ENCODE peak calls at places on chromosome 6, in ten cellular contexts. One of them, this sample, is unnamed.

GRCh38 chr6:70527071-70527737 is 39.5 kb upstream of the SDHAF4 start:
- DNase-seq in fibroblast of lung: peak; percentile 90
- DNase-seq in NCI-H748 treated with DMSO at 0.1 percent for 48 hours: no peak
- DNase-seq in GM19239: no peak
- DNase-seq in A172: no peak
- DNase-seq in EL: peak; percentile 17
- DNase-seq in RWPE1: no peak
- DNase-seq in AG04449: no peak
- DNase-seq in activated T-helper 9 cell treated with anti-CD3 and anti-CD28 coated beads, Interleukin-2, amount 50 U/mL, for 16 hours: no peak
- DNase-seq in fibroblast of mammary gland: peak; percentile 75
- DNase-seq in this sample: no peak

GRCh38 chr6:121726596-121726995 is 291.1 kb downstream of the GJA1 start:
- DNase-seq in fibroblast of lung: no peak
- DNase-seq in NCI-H748 treated with DMSO at 0.1 percent for 48 hours: no peak
- DNase-seq in GM19239: no peak
- DNase-seq in A172: no peak
- DNase-seq in EL: peak; percentile 4
- DNase-seq in RWPE1: no peak
- DNase-seq in AG04449: no peak
- DNase-seq in activated T-helper 9 cell treated with anti-CD3 and anti-CD28 coated beads, Interleukin-2, amount 50 U/mL, for 16 hours: no peak
- DNase-seq in fibroblast of mammary gland: peak; percentile 19
- DNase-seq in this sample: no peak

GRCh38 chr6:123570813-123571684 is 65.7 kb downstream of the TRDN start:
- DNase-seq in fibroblast of lung: no peak
- DNase-seq in NCI-H748 treated with DMSO at 0.1 percent for 48 hours: no peak
- DNase-seq in GM19239: no peak
- DNase-seq in A172: peak; percentile 12
- DNase-seq in EL: no peak
- DNase-seq in RWPE1: no peak
- DNase-seq in AG04449: no peak
- DNase-seq in activated T-helper 9 cell treated with anti-CD3 and anti-CD28 coated beads, Interleukin-2, amount 50 U/mL, for 16 hours: no peak
- DNase-seq in fibroblast of mammary gland: no peak
- DNase-seq in this sample: no peak

GRCh38 chr6:105137388-105137787 is 42.4 kb downstream of the POPDC3 start:
- DNase-seq in fibroblast of lung: peak; percentile 12
- DNase-seq in NCI-H748 treated with DMSO at 0.1 percent for 48 hours: no peak
- DNase-seq in GM19239: no peak
- DNase-seq in A172: no peak
- DNase-seq in EL: peak; percentile 34
- DNase-seq in RWPE1: no peak
- DNase-seq in AG04449: no peak
- DNase-seq in activated T-helper 9 cell treated with anti-CD3 and anti-CD28 coated beads, Interleukin-2, amount 50 U/mL, for 16 hours: no peak
- DNase-seq in fibroblast of mammary gland: no peak
- DNase-seq in this sample: no peak

GRCh38 chr6:34237722-34238506 is 1.2 kb downstream of the HMGA1 start:
- DNase-seq in fibroblast of lung: no peak
- DNase-seq in NCI-H748 treated with DMSO at 0.1 percent for 48 hours: no peak
- DNase-seq in GM19239: peak; percentile 60
- DNase-seq in A172: no peak
- DNase-seq in EL: peak; percentile 67
- DNase-seq in RWPE1: no peak
- DNase-seq in AG04449: no peak
- DNase-seq in activated T-helper 9 cell treated with anti-CD3 and anti-CD28 coated beads, Interleukin-2, amount 50 U/mL, for 16 hours: peak; percentile 65
- DNase-seq in fibroblast of mammary gland: no peak
- DNase-seq in this sample: no peak

GRCh38 chr6:146028250-146028789 is 542 bp upstream of the GRM1 start:
- DNase-seq in fibroblast of lung: peak; percentile 51
- DNase-seq in NCI-H748 treated with DMSO at 0.1 percent for 48 hours: no peak
- DNase-seq in GM19239: peak; percentile 12
- DNase-seq in A172: peak; percentile 21
- DNase-seq in EL: peak; percentile 53
- DNase-seq in RWPE1: peak; percentile 71
- DNase-seq in AG04449: no peak
- DNase-seq in activated T-helper 9 cell treated with anti-CD3 and anti-CD28 coated beads, Interleukin-2, amount 50 U/mL, for 16 hours: peak; percentile 6
- DNase-seq in fibroblast of mammary gland: peak; percentile 52
- DNase-seq in this sample: peak; percentile 6

GRCh38 chr6:71727632-71728294 is 158.6 kb upstream of the RIMS1 start:
- DNase-seq in fibroblast of lung: no peak
- DNase-seq in NCI-H748 treated with DMSO at 0.1 percent for 48 hours: no peak
- DNase-seq in GM19239: no peak
- DNase-seq in A172: no peak
- DNase-seq in EL: peak; percentile 33
- DNase-seq in RWPE1: no peak
- DNase-seq in AG04449: no peak
- DNase-seq in activated T-helper 9 cell treated with anti-CD3 and anti-CD28 coated beads, Interleukin-2, amount 50 U/mL, for 16 hours: no peak
- DNase-seq in fibroblast of mammary gland: no peak
- DNase-seq in this sample: no peak

GRCh38 chr6:4664117-4664626 is 112.0 kb upstream of the CDYL start:
- DNase-seq in fibroblast of lung: peak; percentile 91
- DNase-seq in NCI-H748 treated with DMSO at 0.1 percent for 48 hours: no peak
- DNase-seq in GM19239: no peak
- DNase-seq in A172: peak; percentile 32
- DNase-seq in EL: peak; percentile 82
- DNase-seq in RWPE1: no peak
- DNase-seq in AG04449: peak; percentile 49
- DNase-seq in activated T-helper 9 cell treated with anti-CD3 and anti-CD28 coated beads, Interleukin-2, amount 50 U/mL, for 16 hours: no peak
- DNase-seq in fibroblast of mammary gland: peak; percentile 95
- DNase-seq in this sample: peak; percentile 57

GRCh38 chr6:52576392-52577021 is 353 bp downstream of the TRAM2 start:
- DNase-seq in fibroblast of lung: peak; percentile 84
- DNase-seq in NCI-H748 treated with DMSO at 0.1 percent for 48 hours: peak; percentile 59
- DNase-seq in GM19239: peak; percentile 57
- DNase-seq in A172: peak; percentile 71
- DNase-seq in EL: peak; percentile 85
- DNase-seq in RWPE1: peak; percentile 64
- DNase-seq in AG04449: no peak
- DNase-seq in activated T-helper 9 cell treated with anti-CD3 and anti-CD28 coated beads, Interleukin-2, amount 50 U/mL, for 16 hours: peak; percentile 31
- DNase-seq in fibroblast of mammary gland: peak; percentile 82
- DNase-seq in this sample: no peak

GRCh38 chr6:168865-169455 is 123.3 kb upstream of the DUSP22 start:
- DNase-seq in fibroblast of lung: peak; percentile 69
- DNase-seq in NCI-H748 treated with DMSO at 0.1 percent for 48 hours: peak; percentile 66
- DNase-seq in GM19239: no peak
- DNase-seq in A172: peak; percentile 49
- DNase-seq in EL: peak; percentile 43
- DNase-seq in RWPE1: peak; percentile 54
- DNase-seq in AG04449: no peak
- DNase-seq in activated T-helper 9 cell treated with anti-CD3 and anti-CD28 coated beads, Interleukin-2, amount 50 U/mL, for 16 hours: no peak
- DNase-seq in fibroblast of mammary gland: peak; percentile 62
- DNase-seq in this sample: no peak

GRCh38 chr6:41466437-41466990 is 79.7 kb upstream of the FOXP4 start:
- DNase-seq in fibroblast of lung: no peak
- DNase-seq in NCI-H748 treated with DMSO at 0.1 percent for 48 hours: no peak
- DNase-seq in GM19239: no peak
- DNase-seq in A172: no peak
- DNase-seq in EL: no peak
- DNase-seq in RWPE1: no peak
- DNase-seq in AG04449: no peak
- DNase-seq in activated T-helper 9 cell treated with anti-CD3 and anti-CD28 coated beads, Interleukin-2, amount 50 U/mL, for 16 hours: no peak
- DNase-seq in fibroblast of mammary gland: peak; percentile 75
- DNase-seq in this sample: no peak

GRCh38 chr6:33427585-33428218 is 7.8 kb downstream of the SYNGAP1 start:
- DNase-seq in fibroblast of lung: no peak
- DNase-seq in NCI-H748 treated with DMSO at 0.1 percent for 48 hours: no peak
- DNase-seq in GM19239: no peak
- DNase-seq in A172: no peak
- DNase-seq in EL: peak; percentile 26
- DNase-seq in RWPE1: peak; percentile 38
- DNase-seq in AG04449: no peak
- DNase-seq in activated T-helper 9 cell treated with anti-CD3 and anti-CD28 coated beads, Interleukin-2, amount 50 U/mL, for 16 hours: peak; percentile 46
- DNase-seq in fibroblast of mammary gland: no peak
- DNase-seq in this sample: no peak

GRCh38 chr6:118709859-118710350 is 58.5 kb upstream of the CEP85L start:
- DNase-seq in fibroblast of lung: no peak
- DNase-seq in NCI-H748 treated with DMSO at 0.1 percent for 48 hours: no peak
- DNase-seq in GM19239: peak; percentile 56
- DNase-seq in A172: peak; percentile 79
- DNase-seq in EL: peak; percentile 71
- DNase-seq in RWPE1: peak; percentile 3
- DNase-seq in AG04449: no peak
- DNase-seq in activated T-helper 9 cell treated with anti-CD3 and anti-CD28 coated beads, Interleukin-2, amount 50 U/mL, for 16 hours: peak; percentile 64
- DNase-seq in fibroblast of mammary gland: peak; percentile 81
- DNase-seq in this sample: peak; percentile 67

GRCh38 chr6:3808189-3808588 is 41.0 kb upstream of the FAM50B start:
- DNase-seq in fibroblast of lung: no peak
- DNase-seq in NCI-H748 treated with DMSO at 0.1 percent for 48 hours: no peak
- DNase-seq in GM19239: no peak
- DNase-seq in A172: peak; percentile 36
- DNase-seq in EL: peak; percentile 45
- DNase-seq in RWPE1: no peak
- DNase-seq in AG04449: no peak
- DNase-seq in activated T-helper 9 cell treated with anti-CD3 and anti-CD28 coated beads, Interleukin-2, amount 50 U/mL, for 16 hours: no peak
- DNase-seq in fibroblast of mammary gland: peak; percentile 63
- DNase-seq in this sample: no peak

GRCh38 chr6:36642913-36643817 is 35.3 kb upstream of the CDKN1A start:
- DNase-seq in fibroblast of lung: peak; percentile 88
- DNase-seq in NCI-H748 treated with DMSO at 0.1 percent for 48 hours: no peak
- DNase-seq in GM19239: no peak
- DNase-seq in A172: peak; percentile 93
- DNase-seq in EL: peak; percentile 91
- DNase-seq in RWPE1: peak; percentile 78
- DNase-seq in AG04449: no peak
- DNase-seq in activated T-helper 9 cell treated with anti-CD3 and anti-CD28 coated beads, Interleukin-2, amount 50 U/mL, for 16 hours: no peak
- DNase-seq in fibroblast of mammary gland: peak; percentile 96
- DNase-seq in this sample: no peak

GRCh38 chr6:20118877-20119276 is 93.4 kb downstream of the MBOAT1 start:
- DNase-seq in fibroblast of lung: no peak
- DNase-seq in NCI-H748 treated with DMSO at 0.1 percent for 48 hours: no peak
- DNase-seq in GM19239: no peak
- DNase-seq in A172: no peak
- DNase-seq in EL: no peak
- DNase-seq in RWPE1: no peak
- DNase-seq in AG04449: no peak
- DNase-seq in activated T-helper 9 cell treated with anti-CD3 and anti-CD28 coated beads, Interleukin-2, amount 50 U/mL, for 16 hours: no peak
- DNase-seq in fibroblast of mammary gland: no peak
- DNase-seq in this sample: no peak

GRCh38 chr6:35737413-35738211 is 780 bp downstream of the ARMC12 start:
- DNase-seq in fibroblast of lung: peak; percentile 94
- DNase-seq in NCI-H748 treated with DMSO at 0.1 percent for 48 hours: peak; percentile 74
- DNase-seq in GM19239: peak; percentile 66
- DNase-seq in A172: peak; percentile 64
- DNase-seq in EL: peak; percentile 78
- DNase-seq in RWPE1: peak; percentile 72
- DNase-seq in AG04449: peak; percentile 58
- DNase-seq in activated T-helper 9 cell treated with anti-CD3 and anti-CD28 coated beads, Interleukin-2, amount 50 U/mL, for 16 hours: no peak
- DNase-seq in fibroblast of mammary gland: peak; percentile 88
- DNase-seq in this sample: no peak